ENCODE peak calls at places on chromosomes 16 and 17, in eight cellular contexts. E is heart left ventricle, M is Peyer's patch, Z is cardiac muscle cell, C is right atrium auricular region, A is heart right ventricle, P is fibroblast of lung, W is ovary. J is an unnamed sample.

GRCh38 chr16:10172848-10173655 is 9.2 kb downstream of the GRIN2A start:
- DNase-seq in Z (no peak), A (no peak), E (no peak), W (no peak), M (no peak), C (no peak), P (peak; percentile 98), J (no peak)

GRCh38 chr16:25464058-25464457 is 206.4 kb upstream of the ZKSCAN2 start:
- DNase-seq in Z (no peak), W (no peak), M (no peak), P (no peak), A (no peak), E (no peak), C (no peak), J (no peak)

GRCh38 chr16:50548659-50549560 is 714 bp downstream of the NKD1 start:
- DNase-seq in P (peak; percentile 3), E (no peak), C (no peak), A (no peak), W (peak; percentile 55), M (no peak), Z (no peak), J (no peak)

GRCh38 chr16:15888072-15888976 is at the start of gene CEP20:
- DNase-seq in C (peak; percentile 100), M (peak; percentile 100), E (peak; percentile 100), W (peak; percentile 99), Z (peak; percentile 100), P (peak; percentile 97), A (peak; percentile 99), J (peak; percentile 100)

GRCh38 chr17:40290629-40291296 is 3.1 kb downstream of the CDC6 start:
- DNase-seq in E (no peak), A (no peak), M (peak; percentile 44), Z (peak; percentile 72), C (no peak), P (peak; percentile 84), W (no peak), J (no peak)

GRCh38 chr17:80101946-80102706 is 745 bp downstream of the GAA start:
- DNase-seq in Z (peak; percentile 30), P (peak; percentile 33), M (peak; percentile 36), A (peak; percentile 36), C (no peak), W (no peak), E (no peak), J (no peak)

GRCh38 chr16:68377667-68378420 is 67.0 kb downstream of the PRMT7 start:
- DNase-seq in C (no peak), A (no peak), E (no peak), P (peak; percentile 33), Z (no peak), W (no peak), M (no peak), J (no peak)

GRCh38 chr17:15946611-15947120 is 1.7 kb downstream of the ADORA2B start:
- DNase-seq in M (no peak), Z (no peak), W (no peak), C (no peak), P (peak; percentile 50), A (no peak), E (peak; percentile 39), J (no peak)

GRCh38 chr16:12651765-12652531 is 151.7 kb downstream of the CPPED1 start:
- DNase-seq in P (no peak), A (no peak), M (no peak), C (no peak), E (no peak), W (no peak), Z (no peak), J (no peak)

GRCh38 chr16:84919751-84920150 is 91.6 kb downstream of the ZDHHC7 start:
- DNase-seq in A (no peak), M (no peak), E (no peak), P (no peak), C (no peak), Z (no peak), W (no peak), J (no peak)

GRCh38 chr17:28563475-28563874 is 7.8 kb downstream of the PIGS start:
- DNase-seq in W (no peak), A (no peak), E (no peak), Z (peak; percentile 74), M (no peak), C (no peak), P (peak; percentile 69), J (no peak)

GRCh38 chr17:78611636-78612035 is 34.4 kb upstream of the DNAH17 start:
- DNase-seq in P (peak; percentile 13), W (no peak), E (peak; percentile 32), M (no peak), A (no peak), Z (no peak), C (no peak), J (no peak)

GRCh38 chr16:75486666-75487313 is 8.5 kb downstream of the CHST6 start:
- DNase-seq in P (no peak), M (no peak), Z (no peak), E (no peak), A (no peak), W (no peak), C (no peak), J (no peak)

GRCh38 chr17:7579839-7580630 is 597 bp downstream of the CD68 start:
- DNase-seq in E (peak; percentile 30), C (no peak), P (no peak), A (no peak), W (peak; percentile 29), Z (no peak), M (no peak), J (no peak)

GRCh38 chr17:50354776-50355175 is 8.8 kb downstream of the XYLT2 start:
- DNase-seq in Z (no peak), A (no peak), E (no peak), P (no peak), C (no peak), M (no peak), W (peak; percentile 22), J (no peak)

GRCh38 chr17:8791910-8792270 is 7.3 kb downstream of the MFSD6L start:
- DNase-seq in W (no peak), E (no peak), Z (no peak), C (no peak), A (no peak), M (no peak), P (peak; percentile 86), J (no peak)

GRCh38 chr17:83086197-83086880 is 6.9 kb downstream of the METRNL start:
- DNase-seq in A (no peak), C (no peak), E (no peak), P (no peak), W (no peak), Z (no peak), M (no peak), J (no peak)

GRCh38 chr17:80290199-80290598 is 29.5 kb downstream of the RNF213 start:
- DNase-seq in E (no peak), M (no peak), P (no peak), C (no peak), A (no peak), Z (no peak), W (no peak), J (no peak)

GRCh38 chr16:23514381-23515152 is 4.3 kb upstream of the GGA2 start:
- DNase-seq in W (no peak), P (no peak), M (no peak), E (no peak), A (no peak), Z (no peak), C (no peak), J (no peak)

GRCh38 chr17:77505460-77505769 is 364.6 kb downstream of the SEC14L1 start:
- DNase-seq in M (no peak), P (no peak), C (no peak), Z (no peak), E (no peak), W (no peak), A (no peak), J (no peak)

GRCh38 chr17:76145231-76146052 is 4.4 kb upstream of the FOXJ1 start:
- DNase-seq in A (no peak), P (no peak), W (no peak), Z (peak; percentile 49), C (no peak), E (no peak), M (peak; percentile 78), J (no peak)

DNA sequence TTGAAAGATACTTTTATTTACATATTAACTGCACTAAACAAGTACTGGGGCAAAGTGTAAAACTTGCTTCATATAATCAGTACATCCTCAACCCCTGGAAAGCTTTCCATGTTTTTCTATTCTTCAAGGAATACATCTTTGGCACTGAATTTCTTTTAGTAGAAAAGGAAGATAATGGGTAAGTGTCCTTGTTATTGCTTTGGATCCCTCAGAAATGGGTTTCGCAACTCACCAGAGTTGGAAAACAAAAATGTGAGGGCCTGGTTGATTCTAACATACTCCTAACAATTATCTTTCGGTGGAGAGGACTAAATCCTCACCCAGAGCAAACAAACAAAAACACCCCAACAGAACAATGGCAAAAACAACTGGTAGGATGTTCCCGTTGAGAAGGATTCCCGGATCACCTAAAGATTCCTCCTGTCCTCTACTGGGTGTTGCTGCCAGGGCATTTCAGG is 120.4 kb downstream of the PARN start:
- DNase-seq in P (no peak), W (no peak), Z (no peak), C (no peak), M (no peak), E (no peak), A (no peak), J (no peak)
- H3K4me1 ChIP-seq in P (peaks cover 2% of the 10 kb centered on the region), W (peaks cover 18% of the 10 kb centered on the region), Z (peaks cover 13% of the 10 kb centered on the region), C (peaks cover 28% of the 10 kb centered on the region), M (no peaks in the 10 kb centered on the region), E (peaks cover 27% of the 10 kb centered on the region), A (peaks cover 5% of the 10 kb centered on the region), J (peaks cover 20% of the 10 kb centered on the region)

GRCh38 chr16:58464916-58465731 is 34.8 kb upstream of the NDRG4 start:
- DNase-seq in C (no peak), E (peak; percentile 55), A (no peak), P (peak; percentile 17), Z (peak; percentile 54), W (no peak), M (no peak), J (no peak)
- TF ChIP-seq CTCF in C (peak; percentile 35), E (peak; percentile 31), A (no peak), P (no peak), Z (peak; percentile 26), W (no peak), M (no peak), J (no peak)

GRCh38 chr16:82753821-82754220 is 127.1 kb downstream of the CDH13 start:
- DNase-seq in P (peak; percentile 78), M (no peak), Z (no peak), W (no peak), C (no peak), E (no peak), A (no peak), J (no peak)

GRCh38 chr16:82750078-82750477 is 123.3 kb downstream of the CDH13 start:
- DNase-seq in M (no peak), P (no peak), E (no peak), W (no peak), A (no peak), Z (no peak), C (no peak), J (no peak)

GRCh38 chr16:82748026-82748425 is 121.3 kb downstream of the CDH13 start:
- DNase-seq in C (no peak), A (peak; percentile 28), W (no peak), P (peak; percentile 88), E (peak; percentile 66), Z (no peak), M (no peak), J (peak; percentile 33)

GRCh38 chr16:82754716-82755513 is 128.1 kb downstream of the CDH13 start:
- DNase-seq in C (no peak), E (no peak), P (no peak), Z (no peak), M (no peak), A (no peak), W (no peak), J (no peak)

GRCh38 chr16:82751020-82751419 is 124.3 kb downstream of the CDH13 start:
- DNase-seq in Z (no peak), W (no peak), P (no peak), E (no peak), A (no peak), M (no peak), C (no peak), J (no peak)
- H3K4me3 ChIP-seq in Z (no peak overlapping the region), W (no peak overlapping the region), P (no peak overlapping the region), E (no peak overlapping the region), A (no peak overlapping the region), M (no peak overlapping the region), C (no peak overlapping the region), J (no peak overlapping the region)

GRCh38 chr17:17018612-17019429 is 23.4 kb upstream of the MPRIP start:
- DNase-seq in E (no peak), W (no peak), A (no peak), P (no peak), M (no peak), Z (no peak), C (no peak), J (no peak)
- H3K4me1 ChIP-seq in E (peaks cover 20% of the 10 kb centered on the region), W (no peaks in the 10 kb centered on the region), A (peaks cover 14% of the 10 kb centered on the region), P (no peaks in the 10 kb centered on the region), M (peaks cover 19% of the 10 kb centered on the region), Z (peaks cover 12% of the 10 kb centered on the region), C (peaks cover 21% of the 10 kb centered on the region), J (peaks cover 3% of the 10 kb centered on the region)